ENCODE peak calls at places on chromosomes 5 and 9, in nine cellular contexts. L, T, W, B, Y, O, X, G and K are unnamed samples.

GRCh38 chr9:76651114-76651697 is 113.0 kb upstream of the PCA3 start:
- DNase-seq in T (no peak), L (peak; percentile 50), G (no peak), Y (no peak), O (peak; percentile 35), W (no peak), B (no peak), X (no peak), K (peak; percentile 82)

GRCh38 chr9:36037580-36038169 is 962 bp downstream of the RECK start:
- DNase-seq in L (no peak), X (no peak), W (peak; percentile 44), Y (no peak), T (no peak), O (peak; percentile 59), B (no peak), G (peak; percentile 10), K (peak; percentile 10)

GRCh38 chr5:149429839-149430721 is 51.0 kb upstream of the IL17B start:
- DNase-seq in O (peak; percentile 84), T (no peak), B (no peak), L (no peak), G (peak; percentile 67), Y (no peak), W (peak; percentile 75), X (no peak), K (no peak)

GRCh38 chr5:145077028-145077427 is 758.1 kb downstream of the PRELID2 start:
- DNase-seq in O (no peak), Y (no peak), X (no peak), T (no peak), L (no peak), G (no peak), W (no peak), B (no peak), K (no peak)

GRCh38 chr9:129174724-129175514 is 3.1 kb downstream of the IER5L start:
- DNase-seq in T (peak; percentile 67), B (no peak), G (peak; percentile 72), O (peak; percentile 94), L (peak; percentile 50), X (peak; percentile 68), Y (peak; percentile 43), W (peak; percentile 97), K (peak; percentile 31)

GRCh38 chr5:56490971-56491468 is 257.9 kb upstream of the ANKRD55 start:
- DNase-seq in L (no peak), B (peak; percentile 90), X (peak; percentile 86), O (peak; percentile 71), G (no peak), T (peak; percentile 97), Y (no peak), W (peak; percentile 58), K (no peak)

GRCh38 chr5:55176176-55176818 is 3.3 kb upstream of the CDC20B start:
- DNase-seq in B (peak; percentile 76), L (peak; percentile 64), X (peak; percentile 73), W (peak; percentile 9), G (peak; percentile 93), O (peak; percentile 41), T (peak; percentile 48), Y (no peak), K (peak; percentile 54)

GRCh38 chr5:16600397-16600796 is 16.4 kb downstream of the RETREG1 start:
- DNase-seq in Y (no peak), G (no peak), O (no peak), W (peak; percentile 53), T (no peak), L (no peak), X (no peak), B (no peak), K (no peak)

GRCh38 chr5:178238313-178238635 is 5.7 kb upstream of the PHYKPL start:
- DNase-seq in T (peak; percentile 20), X (no peak), W (no peak), Y (no peak), L (no peak), B (no peak), G (no peak), O (no peak), K (no peak)

GRCh38 chr5:106699198-106699597 is 971.5 kb downstream of the EFNA5 start:
- DNase-seq in O (no peak), Y (no peak), T (no peak), G (peak; percentile 71), L (no peak), X (peak; percentile 25), W (no peak), B (no peak), K (no peak)

GRCh38 chr9:33942471-33943083 is 106.1 kb downstream of the UBAP2 start:
- DNase-seq in Y (no peak), B (no peak), W (peak; percentile 80), G (no peak), L (no peak), O (peak; percentile 88), T (peak; percentile 46), X (peak; percentile 71), K (no peak)

GRCh38 chr9:18014556-18014955 is 435.7 kb downstream of the SH3GL2 start:
- DNase-seq in X (no peak), B (no peak), O (no peak), Y (no peak), L (no peak), W (peak; percentile 58), G (no peak), T (no peak), K (no peak)

GRCh38 chr5:124453221-124454032 is 293.0 kb downstream of the ZNF608 start:
- DNase-seq in O (peak; percentile 65), W (peak; percentile 47), X (peak; percentile 65), L (no peak), B (no peak), G (no peak), T (peak; percentile 88), Y (peak; percentile 79), K (peak; percentile 83)

GRCh38 chr5:128228506-128228905 is 144.9 kb downstream of the SLC12A2 start:
- DNase-seq in O (peak; percentile 16), Y (no peak), T (peak; percentile 66), X (peak; percentile 75), W (peak; percentile 58), B (no peak), L (no peak), G (no peak), K (no peak)

GRCh38 chr5:150111121-150111520 is 24.8 kb upstream of the CSF1R start:
- DNase-seq in W (no peak), Y (no peak), B (no peak), O (no peak), G (no peak), T (no peak), X (no peak), L (no peak), K (no peak)

GRCh38 chr9:130662927-130663257 is 1.5 kb upstream of the PRDM12 start:
- DNase-seq in X (no peak), L (no peak), Y (no peak), G (peak; percentile 51), W (no peak), T (no peak), O (no peak), B (no peak), K (no peak)

GRCh38 chr9:106869458-106869857 is 6.5 kb downstream of the ZNF462 start:
- DNase-seq in B (no peak), O (no peak), X (peak; percentile 30), L (no peak), T (no peak), Y (no peak), G (no peak), W (peak; percentile 81), K (no peak)

GRCh38 chr9:132743886-132744544 is 73.8 kb downstream of the GTF3C4 start:
- DNase-seq in Y (no peak), B (no peak), X (no peak), L (no peak), G (peak; percentile 37), W (no peak), O (no peak), T (no peak), K (no peak)

GRCh38 chr9:132744881-132745761 is 74.9 kb downstream of the GTF3C4 start:
- DNase-seq in W (peak; percentile 6), T (no peak), B (no peak), Y (no peak), X (no peak), G (peak; percentile 76), L (no peak), O (peak; percentile 6), K (no peak)

GRCh38 chr9:132742821-132743311 is 72.6 kb downstream of the GTF3C4 start:
- DNase-seq in T (no peak), Y (no peak), O (no peak), L (no peak), W (no peak), G (peak; percentile 43), B (no peak), X (no peak), K (no peak)

GRCh38 chr9:132740526-132741309 is 70.5 kb downstream of the GTF3C4 start:
- DNase-seq in T (no peak), O (no peak), G (no peak), X (no peak), Y (no peak), W (no peak), L (no peak), B (no peak), K (no peak)

GRCh38 chr9:132739705-132740310 is 69.5 kb downstream of the GTF3C4 start:
- DNase-seq in X (no peak), G (no peak), Y (no peak), T (no peak), L (peak; percentile 24), B (peak; percentile 12), W (no peak), O (no peak), K (no peak)
- H3K27me3 ChIP-seq in X (peaks cover 15% of the 10 kb centered on the region), G (peaks cover 18% of the 10 kb centered on the region), Y (no peaks in the 10 kb centered on the region), T (peaks cover 33% of the 10 kb centered on the region), L (peaks cover 11% of the 10 kb centered on the region), B (peaks cover 21% of the 10 kb centered on the region), W (peaks cover 48% of the 10 kb centered on the region), O (peaks cover 48% of the 10 kb centered on the region), K (peaks cover 90% of the 10 kb centered on the region)

GRCh38 chr5:179439181-179439990 is 94.1 kb upstream of the ADAMTS2 start:
- DNase-seq in W (no peak), B (no peak), G (no peak), O (no peak), L (no peak), T (no peak), Y (no peak), X (no peak), K (no peak)
- H3K27me3 ChIP-seq in W (no peaks in the 10 kb centered on the region), B (no peaks in the 10 kb centered on the region), G (no peaks in the 10 kb centered on the region), O (peaks cover 18% of the 10 kb centered on the region), L (no peaks in the 10 kb centered on the region), T (peaks cover 74% of the 10 kb centered on the region), Y (no peaks in the 10 kb centered on the region), X (no peaks in the 10 kb centered on the region), K (peaks cover 13% of the 10 kb centered on the region)

GRCh38 chr5:168992687-168993086 is 308.3 kb downstream of the SLIT3 start:
- DNase-seq in W (no peak), L (no peak), T (no peak), O (no peak), X (no peak), G (peak; percentile 58), Y (no peak), B (no peak), K (no peak)
- H3K27me3 ChIP-seq in W (no peaks in the 10 kb centered on the region), L (no peaks in the 10 kb centered on the region), T (peaks cover 65% of the 10 kb centered on the region), O (no peaks in the 10 kb centered on the region), X (peaks cover 22% of the 10 kb centered on the region), G (no peaks in the 10 kb centered on the region), Y (peaks cover 2% of the 10 kb centered on the region), B (no peaks in the 10 kb centered on the region), K (no peaks in the 10 kb centered on the region)

GRCh38 chr9:126981218-126981617 is 66.6 kb downstream of the RALGPS1 start:
- DNase-seq in O (no peak), L (no peak), T (no peak), Y (no peak), B (no peak), W (no peak), G (no peak), X (no peak), K (no peak)
- H3K27me3 ChIP-seq in O (no peaks in the 10 kb centered on the region), L (no peaks in the 10 kb centered on the region), T (no peaks in the 10 kb centered on the region), Y (no peaks in the 10 kb centered on the region), B (no peaks in the 10 kb centered on the region), W (no peaks in the 10 kb centered on the region), G (no peaks in the 10 kb centered on the region), X (no peaks in the 10 kb centered on the region), K (no peaks in the 10 kb centered on the region)